ENCODE peak calls at places on chromosomes 13 and 19, in six cellular contexts. T, Y, Q, C, U and S are unnamed samples. For H3K36me3, the result is how much of the 10 kb centered on the place peaks cover.

GRCh38 chr13:36344173-36344572 is 2.0 kb downstream of the SPART start:
- DNase-seq in Q (no peak), U (no peak), C (no peak), T (peak), Y (no peak), S (no peak)

GRCh38 chr13:102856603-102857002 is 10.8 kb downstream of the ERCC5 start:
- DNase-seq in C (no peak), T (no peak), Y (no peak), Q (no peak), U (no peak), S (no peak)

GRCh38 chr13:31209819-31210209 is 10.0 kb downstream of the B3GLCT start:
- DNase-seq in C (no peak), T (no peak), Q (no peak), U (no peak), Y (no peak), S (no peak)

GRCh38 chr19:23015660-23016059 is 12.7 kb upstream of the ZNF728 start:
- DNase-seq in C (no peak), Y (no peak), U (no peak), T (no peak), Q (no peak), S (no peak)

GRCh38 chr13:20191902-20192469 is 752 bp downstream of the GJB2 start:
- DNase-seq in U (no peak), Q (peak), C (no peak), Y (no peak), T (peak), S (no peak)

GRCh38 chr13:109773276-109773675 is 13.1 kb downstream of the IRS2 start:
- DNase-seq in Q (no peak), U (no peak), T (no peak), Y (no peak), C (no peak), S (no peak)

GRCh38 chr13:105914637-105915036 is 620.8 kb downstream of the EFNB2 start:
- DNase-seq in C (no peak), Q (no peak), Y (no peak), U (no peak), T (peak), S (no peak)

GRCh38 chr13:110407021-110407420 is 99.9 kb downstream of the COL4A2 start:
- DNase-seq in Q (no peak), Y (no peak), T (no peak), U (no peak), C (no peak), S (no peak)

GRCh38 chr13:98900442-98900841 is 77.4 kb downstream of the DOCK9 start:
- DNase-seq in U (no peak), Q (no peak), C (no peak), T (no peak), Y (no peak), S (no peak)

GRCh38 chr13:49098198-49098597 is 121.9 kb upstream of the MLNR start:
- DNase-seq in Y (no peak), T (peak), C (no peak), U (no peak), Q (peak), S (peak)

GRCh38 chr13:23711355-23711754 is 141.1 kb downstream of the TNFRSF19 start:
- DNase-seq in Y (no peak), U (no peak), C (no peak), Q (no peak), T (no peak), S (no peak)

GRCh38 chr19:12899891-12900518 is 9.0 kb downstream of the GCDH start:
- DNase-seq in C (no peak), U (no peak), T (no peak), Y (no peak), Q (peak), S (no peak)

GRCh38 chr19:12891553-12892021 is 627 bp downstream of the GCDH start:
- DNase-seq in C (no peak), T (no peak), U (no peak), Y (no peak), Q (peak), S (no peak)

GRCh38 chr19:12890787-12891552 is at the start of gene GCDH:
- DNase-seq in U (peak), Y (peak), T (peak), C (peak), Q (peak), S (peak)

GRCh38 chr19:12893582-12893981 is 2.6 kb downstream of the GCDH start:
- DNase-seq in C (no peak), U (no peak), Y (no peak), T (no peak), Q (no peak), S (no peak)

DNA sequence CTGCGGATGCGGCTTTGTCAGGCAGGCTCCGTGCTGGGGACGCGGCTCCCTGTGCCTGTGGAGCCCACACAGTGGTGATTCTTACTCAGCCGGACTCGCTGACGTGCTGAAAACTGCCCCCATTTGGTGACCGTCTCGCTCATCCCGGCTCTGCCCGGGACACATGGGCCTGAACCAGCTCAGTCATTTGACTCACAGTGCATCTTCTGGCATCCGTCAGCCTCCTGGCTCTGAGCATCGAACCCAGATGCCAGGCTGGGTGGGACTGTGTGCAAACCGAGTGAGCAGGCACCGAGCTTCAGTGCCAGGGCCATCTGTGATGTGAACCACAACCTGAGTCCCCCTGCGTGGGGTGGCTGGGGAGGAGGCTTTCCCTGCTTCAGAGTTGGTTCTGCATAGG is 5.5 kb downstream of the GCDH start:
- DNase-seq in Q (no peak), C (no peak), Y (no peak), T (no peak), U (no peak), S (no peak)
- H3K36me3 ChIP-seq in Q (under half), C (under half), Y (under half), T (under half), U (under half), S (under half)

GRCh38 chr13:43058318-43058674 is 34.9 kb downstream of the DNAJC15 start:
- DNase-seq in T (peak), Q (no peak), C (no peak), Y (no peak), U (no peak), S (no peak)

GRCh38 chr13:43057653-43058317 is 34.4 kb downstream of the DNAJC15 start:
- DNase-seq in Q (no peak), Y (peak), C (no peak), U (peak), T (no peak), S (peak)

GRCh38 chr13:43061496-43062280 is 38.3 kb downstream of the DNAJC15 start:
- DNase-seq in C (no peak), Q (no peak), T (no peak), Y (no peak), U (no peak), S (no peak)

GRCh38 chr13:43054803-43055802 is 31.7 kb downstream of the DNAJC15 start:
- DNase-seq in C (no peak), T (peak), Y (peak), Q (peak), U (peak), S (peak)

DNA sequence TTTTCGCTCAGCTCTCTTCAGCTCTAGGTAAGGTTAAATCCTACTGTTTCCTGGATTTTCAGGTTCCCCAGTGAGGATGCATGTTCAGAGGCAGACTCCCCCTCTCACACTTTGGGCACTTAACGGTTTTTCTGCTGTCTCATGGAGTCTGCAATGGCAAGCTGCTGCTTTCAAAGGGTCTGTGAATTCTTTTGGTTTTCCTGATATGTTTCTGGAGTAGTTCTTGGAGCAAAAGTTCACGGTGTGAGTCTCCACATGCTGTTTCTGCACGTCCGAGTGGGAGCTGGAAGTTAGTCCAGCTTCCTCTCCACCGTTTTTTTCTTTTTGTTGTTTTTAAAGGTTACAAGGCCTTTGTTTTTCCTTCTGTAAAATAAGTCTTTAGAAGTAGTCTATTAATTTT is 35.5 kb downstream of the DNAJC15 start:
- DNase-seq in Y (no peak), Q (no peak), C (no peak), T (no peak), U (no peak), S (no peak)
- H3K36me3 ChIP-seq in Y (under half), Q (under half), C (under half), T (under half), U (under half), S (under half)

DNA sequence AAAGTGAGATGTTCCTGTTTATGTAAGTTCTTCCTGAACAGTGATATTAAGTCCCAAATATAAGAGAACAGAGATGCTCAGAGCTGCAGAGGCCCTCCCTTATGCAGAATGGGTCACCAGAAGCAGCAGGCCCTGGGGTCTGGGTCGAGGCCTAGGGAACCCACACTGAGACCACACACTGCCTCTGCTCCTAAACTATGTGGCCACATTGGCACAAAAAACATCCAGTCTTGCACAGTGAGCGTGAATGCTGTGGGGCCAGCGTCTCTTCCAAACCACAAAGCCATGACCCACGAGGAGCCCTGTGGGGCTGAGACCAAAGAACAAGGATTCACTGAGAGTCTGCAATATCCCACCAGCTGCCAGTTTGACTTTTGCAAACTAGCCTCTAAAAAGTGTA is 23.6 kb downstream of the PROZ start:
- DNase-seq in Y (no peak), U (no peak), Q (no peak), C (no peak), T (no peak), S (no peak)
- H3K36me3 ChIP-seq in Y (under half), U (half or more), Q (under half), C (under half), T (half or more), S (half or more)

GRCh38 chr13:66974174-66974573 is 256.0 kb downstream of the PCDH9 start:
- DNase-seq in Y (no peak), C (no peak), T (no peak), U (no peak), Q (no peak), S (no peak)

GRCh38 chr13:66969291-66969690 is 260.8 kb downstream of the PCDH9 start:
- DNase-seq in C (no peak), Q (no peak), T (no peak), Y (no peak), U (no peak), S (no peak)

GRCh38 chr13:66972659-66973058 is 257.5 kb downstream of the PCDH9 start:
- DNase-seq in Q (no peak), C (no peak), Y (no peak), U (no peak), T (peak), S (no peak)

GRCh38 chr13:66977156-66977555 is 253.0 kb downstream of the PCDH9 start:
- DNase-seq in C (no peak), Y (no peak), Q (no peak), T (no peak), U (no peak), S (no peak)

DNA sequence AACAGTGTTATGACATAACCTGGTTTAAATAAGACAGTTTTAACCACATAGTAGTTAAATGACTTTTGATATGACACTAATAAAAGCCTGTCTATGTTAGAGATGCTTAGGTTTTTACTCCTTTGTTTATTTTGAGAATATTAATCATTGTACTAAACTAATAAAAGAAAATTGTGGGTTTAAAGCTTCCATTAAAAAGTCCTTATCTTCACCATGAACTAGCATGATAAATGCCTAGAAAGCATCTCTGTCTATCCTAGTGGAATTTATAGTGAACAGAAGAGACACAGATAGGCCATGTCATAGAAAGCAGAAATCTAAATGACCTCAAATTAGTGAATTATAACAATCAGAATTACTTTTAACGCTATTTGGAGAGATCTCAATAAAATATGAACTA is 255.2 kb downstream of the PCDH9 start:
- DNase-seq in Q (no peak), U (no peak), C (no peak), Y (no peak), T (no peak), S (no peak)
- H3K36me3 ChIP-seq in Q (under half), U (under half), C (under half), Y (under half), T (under half), S (under half)